ENCODE peak calls at places on chromosomes 12 and 14, in four cellular contexts. T, Y, L and Q are unnamed samples.

GRCh38 chr12:75815756-75816155 is 215.8 kb downstream of the PHLDA1 start:
- DNase-seq in Y (no peak), L (no peak), T (no peak), Q (no peak)

GRCh38 chr12:19435831-19436497 is 3.3 kb upstream of the AEBP2 start:
- DNase-seq in L (no peak), T (no peak), Y (no peak), Q (no peak)

GRCh38 chr14:103576371-103577024 is 13.7 kb downstream of the COA8 start:
- DNase-seq in L (peak), Y (peak), T (peak), Q (peak)

GRCh38 chr14:55577229-55577628 is 2.8 kb upstream of the KTN1 start:
- DNase-seq in L (no peak), Y (no peak), T (no peak), Q (no peak)

GRCh38 chr12:118645219-118645618 is 268.9 kb downstream of the SUDS3 start:
- DNase-seq in T (no peak), L (peak), Y (no peak), Q (peak)

GRCh38 chr12:16454481-16454880 is 107.0 kb downstream of the MGST1 start:
- DNase-seq in Y (no peak), L (no peak), T (no peak), Q (no peak)

GRCh38 chr12:122028165-122028591 is 6.5 kb downstream of the BCL7A start:
- DNase-seq in T (no peak), L (no peak), Y (peak), Q (no peak)

GRCh38 chr14:103213331-103213730 is 90.1 kb downstream of the TNFAIP2 start:
- DNase-seq in L (no peak), Y (no peak), T (no peak), Q (no peak)

GRCh38 chr12:130787445-130788410 is 51.3 kb downstream of the STX2 start:
- DNase-seq in L (peak), T (peak), Y (peak), Q (no peak)

GRCh38 chr12:32261638-32262037 is 137.7 kb upstream of the FGD4 start:
- DNase-seq in T (no peak), L (peak), Y (no peak), Q (no peak)

GRCh38 chr12:57166971-57167371 is 19.6 kb upstream of the LRP1-AS start:
- DNase-seq in L (no peak), Y (peak), T (no peak), Q (no peak)

GRCh38 chr12:110253176-110253575 is 27.9 kb upstream of the ATP2A2 start:
- DNase-seq in T (no peak), Y (no peak), L (no peak), Q (no peak)

GRCh38 chr12:21337453-21337852 is 2.7 kb upstream of the SLCO1A2 start:
- DNase-seq in T (no peak), Y (no peak), L (no peak), Q (no peak)

GRCh38 chr12:108325549-108325948 is 13.6 kb downstream of the CMKLR1 start:
- DNase-seq in L (no peak), Y (no peak), T (no peak), Q (no peak)

GRCh38 chr14:94768521-94769412 is 1.1 kb downstream of the GSC start:
- DNase-seq in T (no peak), Y (peak), L (peak), Q (peak)

GRCh38 chr12:19014243-19014642 is 115.3 kb upstream of the PLEKHA5 start:
- DNase-seq in T (no peak), L (no peak), Y (no peak), Q (no peak)

DNA sequence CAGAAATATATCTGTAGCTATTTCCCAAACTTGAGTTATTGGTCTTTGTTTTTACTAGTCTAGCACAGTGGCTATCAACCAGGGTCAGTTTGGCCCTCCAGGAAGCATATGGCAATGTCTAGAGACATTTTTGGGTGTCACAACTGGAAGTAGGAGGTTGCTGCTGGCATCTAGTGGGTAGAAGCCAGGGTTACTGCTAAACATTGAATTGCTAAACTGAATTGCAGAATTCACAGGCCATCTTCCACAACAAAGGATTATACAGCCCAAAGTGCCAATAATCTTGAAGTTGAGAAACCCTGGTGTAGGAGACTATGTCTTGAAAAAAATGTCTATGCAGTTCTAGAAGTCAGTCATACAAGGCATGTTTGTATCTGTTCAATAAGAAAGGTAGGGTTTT is 27.7 kb downstream of the ARHGAP5 start:
- DNase-seq in T (no peak), L (no peak), Y (no peak), Q (no peak)
- TF ChIP-seq CTCF in T (no peak), L (no peak), Y (no peak), Q (no peak)

GRCh38 chr12:1922075-1922709 is 3.7 kb upstream of the CACNA2D4 start:
- DNase-seq in L (peak), T (no peak), Y (peak), Q (no peak)
- TF ChIP-seq CTCF in L (no peak), T (no peak), Y (peak), Q (no peak)

GRCh38 chr12:92505373-92506340 is 197.1 kb upstream of the PLEKHG7 start:
- DNase-seq in L (no peak), Y (no peak), T (peak), Q (peak)

GRCh38 chr12:92503029-92503931 is 199.5 kb upstream of the PLEKHG7 start:
- DNase-seq in L (no peak), Y (no peak), T (no peak), Q (no peak)

GRCh38 chr12:92503977-92504966 is 198.5 kb upstream of the PLEKHG7 start:
- DNase-seq in T (no peak), L (no peak), Y (no peak), Q (no peak)

GRCh38 chr12:92506460-92506859 is 196.3 kb upstream of the PLEKHG7 start:
- DNase-seq in Y (no peak), L (no peak), T (no peak), Q (no peak)

GRCh38 chr12:92502417-92503028 is 200.3 kb upstream of the PLEKHG7 start:
- DNase-seq in L (no peak), T (no peak), Y (no peak), Q (no peak)
- TF ChIP-seq CTCF in L (no peak), T (no peak), Y (peak), Q (no peak)

GRCh38 chr12:77615331-77615730 is 215.4 kb upstream of the NAV3 start:
- DNase-seq in T (no peak), Y (no peak), L (peak), Q (no peak)
- TF ChIP-seq CTCF in T (peak), Y (peak), L (peak), Q (peak)